ENCODE peak calls at places on chromosomes 12 and 14, in nine cellular contexts. T, X, G, R, A, S, Q, D and O are unnamed samples.

GRCh38 chr12:4145990-4146859 is 127.3 kb upstream of the CCND2 start:
- DNase-seq in T (no peak), X (no peak), G (no peak), R (peak), A (peak), S (no peak), Q (no peak), D (peak), O (no peak)

GRCh38 chr12:22684526-22685118 is 59.7 kb downstream of the ETNK1 start:
- DNase-seq in T (no peak), X (no peak), G (peak), R (no peak), A (peak), S (no peak), Q (peak), D (no peak), O (peak)

GRCh38 chr12:52343550-52343949 is 22.4 kb upstream of the KRT83 start:
- DNase-seq in T (no peak), X (no peak), G (no peak), R (no peak), A (no peak), S (no peak), Q (no peak), D (no peak), O (no peak)

GRCh38 chr14:81516941-81517797 is 16.5 kb downstream of the SEL1L start:
- DNase-seq in T (peak), X (no peak), G (peak), R (no peak), A (no peak), S (no peak), Q (peak), D (peak), O (peak)

GRCh38 chr12:7571253-7571652 is 67.7 kb upstream of the CD163 start:
- DNase-seq in T (no peak), X (no peak), G (no peak), R (no peak), A (no peak), S (no peak), Q (no peak), D (no peak), O (no peak)

GRCh38 chr14:38252066-38252710 is 3.7 kb downstream of the CLEC14A start:
- DNase-seq in T (no peak), X (no peak), G (no peak), R (no peak), A (no peak), S (no peak), Q (no peak), D (no peak), O (no peak)

GRCh38 chr14:85531594-85532391 is 1.8 kb downstream of the FLRT2 start:
- DNase-seq in T (peak), X (peak), G (peak), R (peak), A (peak), S (peak), Q (peak), D (peak), O (peak)

GRCh38 chr12:32125455-32126084 is 18.9 kb downstream of the BICD1 start:
- DNase-seq in T (no peak), X (no peak), G (no peak), R (no peak), A (no peak), S (no peak), Q (no peak), D (peak), O (peak)

GRCh38 chr12:127306604-127307215 is 960.3 kb upstream of the TMEM132C start:
- DNase-seq in T (no peak), X (no peak), G (no peak), R (no peak), A (peak), S (no peak), Q (peak), D (no peak), O (peak)

GRCh38 chr14:77641534-77642341 is 25.3 kb upstream of the SPTLC2 start:
- DNase-seq in T (peak), X (no peak), G (peak), R (peak), A (peak), S (peak), Q (peak), D (no peak), O (peak)

GRCh38 chr14:102096569-102097188 is 9.8 kb upstream of the HSP90AA1 start:
- DNase-seq in T (peak), X (peak), G (peak), R (peak), A (peak), S (peak), Q (peak), D (peak), O (peak)

GRCh38 chr12:110813298-110813697 is 33.5 kb upstream of the CCDC63 start:
- DNase-seq in T (no peak), X (no peak), G (no peak), R (no peak), A (no peak), S (no peak), Q (no peak), D (peak), O (no peak)

GRCh38 chr14:91255026-91255695 is 10.7 kb upstream of the GPR68 start:
- DNase-seq in T (no peak), X (no peak), G (no peak), R (no peak), A (no peak), S (no peak), Q (peak), D (peak), O (no peak)

GRCh38 chr12:88552672-88553079 is 27.6 kb downstream of the KITLG start:
- DNase-seq in T (no peak), X (no peak), G (no peak), R (no peak), A (peak), S (no peak), Q (peak), D (no peak), O (peak)

GRCh38 chr12:51187370-51187987 is 14.5 kb upstream of the TFCP2 start:
- DNase-seq in T (no peak), X (no peak), G (no peak), R (no peak), A (no peak), S (no peak), Q (no peak), D (no peak), O (no peak)

GRCh38 chr12:118102070-118102469 is 1.7 kb downstream of the VSIG10 start:
- DNase-seq in T (no peak), X (no peak), G (no peak), R (no peak), A (peak), S (no peak), Q (no peak), D (peak), O (peak)

GRCh38 chr14:34710006-34710405 is 4.4 kb downstream of the CFL2 start:
- DNase-seq in T (no peak), X (no peak), G (no peak), R (no peak), A (no peak), S (no peak), Q (no peak), D (no peak), O (no peak)

GRCh38 chr12:113932411-113933196 is 33.5 kb downstream of the RBM19 start:
- DNase-seq in T (peak), X (no peak), G (peak), R (no peak), A (no peak), S (no peak), Q (peak), D (peak), O (no peak)

GRCh38 chr12:1814266-1814665 is 6.1 kb upstream of the LRTM2 start:
- DNase-seq in T (no peak), X (no peak), G (no peak), R (no peak), A (no peak), S (no peak), Q (no peak), D (no peak), O (no peak)

GRCh38 chr12:33484161-33484560 is 44.5 kb upstream of the SYT10 start:
- DNase-seq in T (no peak), X (no peak), G (no peak), R (no peak), A (peak), S (no peak), Q (no peak), D (no peak), O (no peak)

GRCh38 chr12:53516758-53517455 is 9.6 kb upstream of the NPFF start:
- DNase-seq in T (no peak), X (no peak), G (no peak), R (peak), A (no peak), S (no peak), Q (no peak), D (no peak), O (no peak)

GRCh38 chr14:105498430-105499255 is 7.6 kb downstream of the TEDC1 start:
- DNase-seq in T (no peak), X (no peak), G (no peak), R (no peak), A (no peak), S (peak), Q (no peak), D (no peak), O (no peak)

GRCh38 chr12:9198012-9198411 is 10.2 kb downstream of the PZP start:
- DNase-seq in T (no peak), X (no peak), G (no peak), R (no peak), A (no peak), S (no peak), Q (no peak), D (no peak), O (no peak)

GRCh38 chr14:45400509-45400908 is 147.5 kb upstream of the MIS18BP1 start:
- DNase-seq in T (no peak), X (no peak), G (no peak), R (no peak), A (no peak), S (no peak), Q (no peak), D (no peak), O (no peak)

GRCh38 chr12:93547778-93548177 is 24.7 kb upstream of the SOCS2 start:
- DNase-seq in T (no peak), X (no peak), G (no peak), R (no peak), A (no peak), S (no peak), Q (no peak), D (no peak), O (no peak)

GRCh38 chr14:35286707-35287106 is 5.5 kb upstream of the PSMA6 start:
- DNase-seq in T (no peak), X (no peak), G (no peak), R (no peak), A (no peak), S (no peak), Q (no peak), D (no peak), O (no peak)

GRCh38 chr12:2324375-2324774 is 271.6 kb downstream of the CACNA1C start:
- DNase-seq in T (no peak), X (no peak), G (no peak), R (no peak), A (no peak), S (no peak), Q (no peak), D (no peak), O (no peak)

GRCh38 chr12:55722948-55723347 is 2.8 kb downstream of the RDH5 start:
- DNase-seq in T (no peak), X (no peak), G (no peak), R (no peak), A (no peak), S (no peak), Q (no peak), D (no peak), O (no peak)

GRCh38 chr12:110109037-110109836 is 14.9 kb upstream of the IFT81 start:
- DNase-seq in T (peak), X (no peak), G (peak), R (peak), A (peak), S (peak), Q (peak), D (peak), O (peak)

GRCh38 chr12:40261937-40262336 is 37.1 kb downstream of the LRRK2 start:
- DNase-seq in T (no peak), X (no peak), G (no peak), R (no peak), A (no peak), S (no peak), Q (no peak), D (no peak), O (no peak)

GRCh38 chr14:67725171-67725570 is 23.5 kb downstream of the RDH12 start:
- DNase-seq in T (no peak), X (no peak), G (no peak), R (no peak), A (peak), S (no peak), Q (no peak), D (no peak), O (no peak)

GRCh38 chr14:33564774-33565630 is 385.9 kb downstream of the EGLN3 start:
- DNase-seq in T (no peak), X (no peak), G (peak), R (no peak), A (peak), S (no peak), Q (peak), D (peak), O (peak)

GRCh38 chr12:24901975-24902461 is 46.9 kb downstream of the BCAT1 start:
- DNase-seq in T (no peak), X (peak), G (peak), R (peak), A (peak), S (no peak), Q (no peak), D (peak), O (no peak)

GRCh38 chr14:28300356-28300755 is 466.2 kb upstream of the FOXG1 start:
- DNase-seq in T (no peak), X (no peak), G (no peak), R (no peak), A (no peak), S (no peak), Q (no peak), D (no peak), O (no peak)

GRCh38 chr12:43723134-43723533 is 35.5 kb downstream of the PUS7L start:
- DNase-seq in T (no peak), X (no peak), G (no peak), R (no peak), A (no peak), S (no peak), Q (no peak), D (no peak), O (no peak)

GRCh38 chr14:37090026-37090425 is 82.4 kb downstream of the SLC25A21 start:
- DNase-seq in T (no peak), X (no peak), G (no peak), R (no peak), A (no peak), S (no peak), Q (no peak), D (no peak), O (no peak)

GRCh38 chr14:68911594-68912227 is 67.4 kb downstream of the ACTN1 start:
- DNase-seq in T (peak), X (peak), G (peak), R (peak), A (peak), S (peak), Q (peak), D (peak), O (peak)

GRCh38 chr14:100645200-100645985 is 58.2 kb upstream of the BEGAIN start:
- DNase-seq in T (peak), X (peak), G (peak), R (peak), A (peak), S (peak), Q (peak), D (peak), O (peak)

GRCh38 chr12:59938190-59938962 is 342.5 kb downstream of the SLC16A7 start:
- DNase-seq in T (no peak), X (no peak), G (no peak), R (no peak), A (no peak), S (no peak), Q (no peak), D (peak), O (no peak)

DNA sequence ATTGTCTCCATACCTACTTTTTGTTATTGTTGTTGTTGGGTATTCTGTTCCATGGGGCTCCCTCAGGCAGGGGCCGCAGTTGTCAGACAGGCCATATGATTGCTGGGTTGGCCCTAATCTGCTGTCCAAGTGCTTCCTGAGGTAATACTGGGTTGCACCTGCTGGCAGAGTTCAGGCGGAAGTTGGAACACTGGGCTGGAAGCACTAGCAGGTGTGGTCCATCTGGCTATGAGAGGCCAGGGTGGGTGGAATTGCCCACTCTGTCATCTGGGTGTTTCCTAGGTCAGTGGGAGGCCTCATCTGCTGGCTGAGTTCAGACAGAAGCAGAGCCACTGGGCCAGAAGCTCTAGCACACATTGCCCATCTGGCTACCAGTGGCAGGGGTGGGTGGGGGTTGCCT is 81.3 kb upstream of the NID2 start:
- DNase-seq in T (no peak), X (no peak), G (no peak), R (no peak), A (no peak), S (no peak), Q (no peak), D (no peak), O (no peak)
- TF ChIP-seq CTCF in T (no peak), X (no peak), G (no peak), R (no peak), A (no peak), S (no peak), Q (no peak), D (no peak), O (no peak)

GRCh38 chr12:77724367-77724957 is 106.2 kb upstream of the NAV3 start:
- DNase-seq in T (no peak), X (no peak), G (peak), R (no peak), A (peak), S (no peak), Q (peak), D (no peak), O (peak)

GRCh38 chr12:77725611-77726010 is 105.1 kb upstream of the NAV3 start:
- DNase-seq in T (no peak), X (no peak), G (peak), R (no peak), A (no peak), S (no peak), Q (peak), D (no peak), O (peak)

GRCh38 chr12:77723308-77723707 is 107.4 kb upstream of the NAV3 start:
- DNase-seq in T (no peak), X (no peak), G (no peak), R (no peak), A (peak), S (no peak), Q (no peak), D (no peak), O (no peak)

GRCh38 chr12:77720258-77720657 is 110.4 kb upstream of the NAV3 start:
- DNase-seq in T (no peak), X (no peak), G (no peak), R (no peak), A (peak), S (no peak), Q (no peak), D (no peak), O (peak)
- TF ChIP-seq CTCF in T (no peak), X (peak), G (peak), R (no peak), A (peak), S (no peak), Q (no peak), D (peak), O (peak)

GRCh38 chr14:23483216-23483854 is 13.8 kb downstream of the NGDN start:
- DNase-seq in T (no peak), X (peak), G (peak), R (no peak), A (peak), S (no peak), Q (peak), D (peak), O (no peak)
- TF ChIP-seq CTCF in T (no peak), X (peak), G (peak), R (no peak), A (peak), S (no peak), Q (peak), D (peak), O (peak)

GRCh38 chr12:120234643-120235368 is 30.7 kb downstream of the PXN start:
- DNase-seq in T (peak), X (no peak), G (peak), R (peak), A (peak), S (peak), Q (peak), D (peak), O (peak)

GRCh38 chr12:120238224-120238616 is 27.3 kb downstream of the PXN start:
- DNase-seq in T (no peak), X (no peak), G (no peak), R (no peak), A (no peak), S (no peak), Q (no peak), D (no peak), O (no peak)

GRCh38 chr12:120238839-120239445 is 26.6 kb downstream of the PXN start:
- DNase-seq in T (no peak), X (no peak), G (no peak), R (no peak), A (no peak), S (no peak), Q (no peak), D (no peak), O (no peak)

GRCh38 chr12:120236124-120236398 is 29.5 kb downstream of the PXN start:
- DNase-seq in T (no peak), X (no peak), G (no peak), R (no peak), A (no peak), S (no peak), Q (no peak), D (no peak), O (no peak)

DNA sequence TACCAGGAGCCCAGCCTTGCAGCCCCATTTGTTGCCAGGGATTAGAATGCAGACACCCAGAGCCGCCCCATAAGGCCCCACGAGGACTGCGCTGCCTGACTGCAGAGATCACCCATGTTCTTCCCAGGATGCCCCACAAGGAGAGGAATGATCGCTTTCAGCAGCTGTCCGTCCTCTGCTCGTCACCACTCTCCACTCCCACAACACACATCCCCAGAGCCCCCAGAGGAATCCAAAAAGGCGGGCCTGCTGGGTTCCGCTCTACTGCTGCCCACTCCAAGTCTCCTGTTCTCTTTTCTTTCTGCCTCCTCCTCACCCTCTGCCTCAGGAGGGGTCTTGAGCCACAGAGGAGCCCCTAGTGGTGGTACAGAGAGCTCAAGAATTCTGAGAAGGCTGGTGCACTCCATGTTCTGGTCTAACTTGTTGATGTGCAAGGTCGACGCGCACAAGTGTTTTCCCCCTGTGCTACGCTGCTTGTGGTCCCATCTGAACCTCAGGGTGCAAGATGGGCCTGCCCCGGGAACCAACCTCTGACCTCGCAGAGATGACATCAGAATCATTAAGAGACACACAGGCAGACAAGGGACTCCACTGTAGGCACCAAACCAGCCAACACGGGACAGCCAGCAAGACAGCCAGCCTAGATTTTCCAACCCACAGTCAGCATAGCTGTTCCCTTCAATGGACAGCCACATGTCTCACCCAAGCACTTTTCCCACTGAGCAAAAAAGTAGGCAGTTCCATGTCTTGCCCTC is 30.0 kb downstream of the PXN start:
- DNase-seq in T (no peak), X (no peak), G (no peak), R (no peak), A (no peak), S (no peak), Q (no peak), D (peak), O (no peak)
- TF ChIP-seq CTCF in T (no peak), X (peak), G (peak), R (no peak), A (no peak), S (no peak), Q (peak), D (peak), O (peak)

GRCh38 chr14:96501746-96502620 is at the start of gene PAPOLA:
- DNase-seq in T (peak), X (peak), G (peak), R (peak), A (peak), S (peak), Q (peak), D (peak), O (peak)
- TF ChIP-seq CTCF in T (peak), X (peak), G (peak), R (no peak), A (peak), S (no peak), Q (peak), D (peak), O (peak)

DNA sequence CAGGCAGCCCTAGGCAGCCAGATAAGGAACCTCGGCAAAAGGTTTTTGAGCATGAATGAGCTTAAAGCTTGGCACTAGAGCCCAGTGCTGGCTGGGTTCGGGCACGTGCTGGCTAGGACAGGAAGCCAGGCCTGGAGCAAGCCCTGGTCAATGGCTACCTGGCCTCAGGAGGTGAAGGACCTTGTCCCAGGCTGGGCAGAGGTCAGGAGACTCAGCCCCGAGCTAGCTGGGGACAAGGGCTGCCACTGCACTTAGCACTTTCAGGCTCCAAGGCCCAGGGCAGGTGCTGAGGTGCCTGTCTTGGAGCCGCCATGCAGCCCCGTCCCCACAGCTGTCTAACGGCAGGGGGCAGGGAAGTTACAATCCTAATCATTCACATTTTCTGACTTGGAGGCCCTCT is 4.3 kb upstream of the AQP6 start:
- DNase-seq in T (no peak), X (no peak), G (no peak), R (no peak), A (no peak), S (peak), Q (no peak), D (no peak), O (no peak)
- TF ChIP-seq CTCF in T (no peak), X (no peak), G (no peak), R (no peak), A (no peak), S (no peak), Q (no peak), D (no peak), O (no peak)